ENCODE peak calls at places on chromosomes 7 and 10, in five cellular contexts. One of them, this sample, is unnamed.

GRCh38 chr10:113716109-113717010 is 35.1 kb upstream of the PLEKHS1 start:
- DNase-seq in CD8-positive, alpha-beta memory T cell: no peak
- DNase-seq in GM23248: no peak
- DNase-seq in esophagus squamous epithelium: no peak
- DNase-seq in tibial artery: no peak
- DNase-seq in this sample: no peak

GRCh38 chr7:24715171-24715570 is 42.1 kb downstream of the GSDME start:
- DNase-seq in CD8-positive, alpha-beta memory T cell: no peak
- DNase-seq in GM23248: no peak
- DNase-seq in tibial artery: no peak
- DNase-seq in esophagus squamous epithelium: no peak
- DNase-seq in this sample: no peak

GRCh38 chr7:76310102-76310957 is 7.9 kb downstream of the HSPB1 start:
- DNase-seq in esophagus squamous epithelium: no peak
- DNase-seq in GM23248: no peak
- DNase-seq in tibial artery: no peak
- DNase-seq in CD8-positive, alpha-beta memory T cell: no peak
- DNase-seq in this sample: no peak

GRCh38 chr10:33157108-33157507 is 177.4 kb downstream of the NRP1 start:
- DNase-seq in GM23248: peak; percentile 87
- DNase-seq in esophagus squamous epithelium: no peak
- DNase-seq in tibial artery: no peak
- DNase-seq in CD8-positive, alpha-beta memory T cell: no peak
- DNase-seq in this sample: no peak

GRCh38 chr10:69766161-69766910 is 35.4 kb upstream of the COL13A1 start:
- DNase-seq in tibial artery: no peak
- DNase-seq in esophagus squamous epithelium: no peak
- DNase-seq in CD8-positive, alpha-beta memory T cell: no peak
- DNase-seq in GM23248: peak; percentile 8
- DNase-seq in this sample: peak; percentile 65

GRCh38 chr7:44978511-44979366 is at the start of gene MYO1G:
- DNase-seq in tibial artery: no peak
- DNase-seq in CD8-positive, alpha-beta memory T cell: peak; percentile 91
- DNase-seq in GM23248: no peak
- DNase-seq in esophagus squamous epithelium: peak; percentile 36
- DNase-seq in this sample: peak; percentile 29

GRCh38 chr7:132133501-132133900 is 442.8 kb downstream of the PLXNA4 start:
- DNase-seq in GM23248: no peak
- DNase-seq in tibial artery: no peak
- DNase-seq in esophagus squamous epithelium: no peak
- DNase-seq in CD8-positive, alpha-beta memory T cell: no peak
- DNase-seq in this sample: no peak

GRCh38 chr7:149494738-149495368 is 2.8 kb downstream of the ZNF746 start:
- DNase-seq in CD8-positive, alpha-beta memory T cell: no peak
- DNase-seq in tibial artery: no peak
- DNase-seq in esophagus squamous epithelium: no peak
- DNase-seq in GM23248: peak; percentile 40
- DNase-seq in this sample: no peak

GRCh38 chr10:127398140-127398966 is 150.8 kb upstream of the NPS start:
- DNase-seq in CD8-positive, alpha-beta memory T cell: no peak
- DNase-seq in tibial artery: no peak
- DNase-seq in esophagus squamous epithelium: no peak
- DNase-seq in GM23248: peak; percentile 87
- DNase-seq in this sample: no peak

GRCh38 chr7:47610506-47611044 is 28.7 kb upstream of the TNS3 start:
- DNase-seq in tibial artery: no peak
- DNase-seq in esophagus squamous epithelium: no peak
- DNase-seq in CD8-positive, alpha-beta memory T cell: no peak
- DNase-seq in GM23248: peak; percentile 57
- DNase-seq in this sample: no peak

GRCh38 chr7:90188281-90188680 is 23.3 kb upstream of the STEAP2 start:
- DNase-seq in GM23248: no peak
- DNase-seq in tibial artery: no peak
- DNase-seq in CD8-positive, alpha-beta memory T cell: no peak
- DNase-seq in esophagus squamous epithelium: no peak
- DNase-seq in this sample: no peak

GRCh38 chr10:50279489-50279888 is 28.2 kb upstream of the ASAH2 start:
- DNase-seq in CD8-positive, alpha-beta memory T cell: no peak
- DNase-seq in GM23248: no peak
- DNase-seq in tibial artery: no peak
- DNase-seq in esophagus squamous epithelium: no peak
- DNase-seq in this sample: no peak

GRCh38 chr7:105940111-105940510 is 23.0 kb upstream of the CDHR3 start:
- DNase-seq in tibial artery: no peak
- DNase-seq in esophagus squamous epithelium: no peak
- DNase-seq in GM23248: no peak
- DNase-seq in CD8-positive, alpha-beta memory T cell: no peak
- DNase-seq in this sample: no peak

GRCh38 chr7:21169667-21170605 is 257.9 kb upstream of the SP4 start:
- DNase-seq in GM23248: no peak
- DNase-seq in esophagus squamous epithelium: no peak
- DNase-seq in CD8-positive, alpha-beta memory T cell: no peak
- DNase-seq in tibial artery: no peak
- DNase-seq in this sample: no peak

GRCh38 chr7:104643587-104644217 is 315.3 kb downstream of the LHFPL3 start:
- DNase-seq in esophagus squamous epithelium: no peak
- DNase-seq in GM23248: peak; percentile 47
- DNase-seq in tibial artery: no peak
- DNase-seq in CD8-positive, alpha-beta memory T cell: no peak
- DNase-seq in this sample: no peak

GRCh38 chr7:55120501-55121198 is 101.8 kb downstream of the EGFR start:
- DNase-seq in GM23248: peak; percentile 80
- DNase-seq in tibial artery: no peak
- DNase-seq in CD8-positive, alpha-beta memory T cell: no peak
- DNase-seq in esophagus squamous epithelium: no peak
- DNase-seq in this sample: no peak

GRCh38 chr10:37952051-37952815 is 24.2 kb downstream of the ZNF25 start:
- DNase-seq in esophagus squamous epithelium: no peak
- DNase-seq in GM23248: peak; percentile 15
- DNase-seq in tibial artery: no peak
- DNase-seq in CD8-positive, alpha-beta memory T cell: no peak
- DNase-seq in this sample: no peak

GRCh38 chr10:103776878-103777591 is 78.3 kb downstream of the SH3PXD2A start:
- DNase-seq in CD8-positive, alpha-beta memory T cell: no peak
- DNase-seq in tibial artery: peak; percentile 95
- DNase-seq in esophagus squamous epithelium: no peak
- DNase-seq in GM23248: no peak
- DNase-seq in this sample: peak; percentile 84

GRCh38 chr10:102208311-102209035 is 17.6 kb upstream of the ELOVL3 start:
- DNase-seq in tibial artery: no peak
- DNase-seq in esophagus squamous epithelium: no peak
- DNase-seq in GM23248: no peak
- DNase-seq in CD8-positive, alpha-beta memory T cell: no peak
- DNase-seq in this sample: no peak

GRCh38 chr7:137687556-137688280 is 159.1 kb downstream of the DGKI start:
- DNase-seq in CD8-positive, alpha-beta memory T cell: no peak
- DNase-seq in tibial artery: no peak
- DNase-seq in GM23248: peak; percentile 91
- DNase-seq in esophagus squamous epithelium: no peak
- DNase-seq in this sample: no peak

GRCh38 chr7:92527300-92528187 is 776 bp downstream of the PEX1 start:
- DNase-seq in esophagus squamous epithelium: no peak
- DNase-seq in GM23248: peak; percentile 83
- DNase-seq in tibial artery: no peak
- DNase-seq in CD8-positive, alpha-beta memory T cell: peak; percentile 43
- DNase-seq in this sample: no peak

GRCh38 chr7:155975490-155975889 is 163.2 kb upstream of the SHH start:
- DNase-seq in CD8-positive, alpha-beta memory T cell: no peak
- DNase-seq in esophagus squamous epithelium: no peak
- DNase-seq in GM23248: no peak
- DNase-seq in tibial artery: peak; percentile 39
- DNase-seq in this sample: no peak

GRCh38 chr10:43250625-43250924 is 16.3 kb downstream of the RASGEF1A start:
- DNase-seq in GM23248: no peak
- DNase-seq in CD8-positive, alpha-beta memory T cell: no peak
- DNase-seq in esophagus squamous epithelium: no peak
- DNase-seq in tibial artery: no peak
- DNase-seq in this sample: no peak

GRCh38 chr7:46583606-46584005 is 662.5 kb upstream of the IGFBP3 start:
- DNase-seq in esophagus squamous epithelium: no peak
- DNase-seq in tibial artery: no peak
- DNase-seq in CD8-positive, alpha-beta memory T cell: no peak
- DNase-seq in GM23248: peak; percentile 90
- DNase-seq in this sample: no peak

GRCh38 chr10:46541735-46542566 is 14.5 kb downstream of the GPRIN2 start:
- DNase-seq in GM23248: no peak
- DNase-seq in esophagus squamous epithelium: no peak
- DNase-seq in tibial artery: no peak
- DNase-seq in CD8-positive, alpha-beta memory T cell: no peak
- DNase-seq in this sample: peak; percentile 42

GRCh38 chr10:122285506-122286444 is 14.7 kb downstream of the BTBD16 start:
- DNase-seq in CD8-positive, alpha-beta memory T cell: no peak
- DNase-seq in tibial artery: no peak
- DNase-seq in GM23248: no peak
- DNase-seq in esophagus squamous epithelium: no peak
- DNase-seq in this sample: no peak

GRCh38 chr10:46539596-46540411 is 16.7 kb downstream of the GPRIN2 start:
- DNase-seq in esophagus squamous epithelium: no peak
- DNase-seq in CD8-positive, alpha-beta memory T cell: no peak
- DNase-seq in GM23248: peak; percentile 74
- DNase-seq in tibial artery: peak; percentile 54
- DNase-seq in this sample: peak; percentile 15

DNA sequence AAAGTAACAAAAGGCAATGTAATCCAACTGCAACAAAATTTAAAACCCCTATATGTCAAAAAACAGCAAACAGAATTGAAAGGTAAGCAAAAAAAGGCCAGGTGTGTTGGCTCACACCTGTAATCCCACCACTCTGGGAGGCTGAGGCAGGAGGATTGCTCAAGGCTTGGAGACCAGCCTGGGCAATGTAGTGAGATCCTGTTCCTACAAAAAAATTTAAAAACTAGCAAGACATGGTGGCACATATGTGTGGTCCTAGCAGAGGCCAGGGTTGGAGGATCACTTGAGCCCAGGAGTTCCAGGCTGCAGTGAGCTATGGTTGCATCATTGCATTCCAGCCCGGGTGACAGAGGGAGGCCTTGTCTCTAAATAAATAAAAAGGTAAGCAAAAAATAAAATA is 212.1 kb upstream of the KLF14 start:
- DNase-seq in esophagus squamous epithelium: no peak
- DNase-seq in GM23248: no peak
- DNase-seq in tibial artery: no peak
- DNase-seq in CD8-positive, alpha-beta memory T cell: no peak
- DNase-seq in this sample: no peak
- H3K36me3 ChIP-seq in esophagus squamous epithelium: peaks cover under 1% of the 10 kb centered on the region
- H3K36me3 ChIP-seq in GM23248: peaks cover 49% of the 10 kb centered on the region
- H3K36me3 ChIP-seq in tibial artery: peaks cover 2% of the 10 kb centered on the region
- H3K36me3 ChIP-seq in CD8-positive, alpha-beta memory T cell: peaks cover 3% of the 10 kb centered on the region
- H3K36me3 ChIP-seq in this sample: peaks cover 26% of the 10 kb centered on the region

GRCh38 chr10:86758231-86759072 is 2.0 kb downstream of the BMPR1A start:
- DNase-seq in esophagus squamous epithelium: no peak
- DNase-seq in CD8-positive, alpha-beta memory T cell: no peak
- DNase-seq in GM23248: peak; percentile 50
- DNase-seq in tibial artery: no peak
- DNase-seq in this sample: no peak

GRCh38 chr10:86755454-86755739 is 1.0 kb upstream of the BMPR1A start:
- DNase-seq in tibial artery: no peak
- DNase-seq in GM23248: no peak
- DNase-seq in esophagus squamous epithelium: no peak
- DNase-seq in CD8-positive, alpha-beta memory T cell: no peak
- DNase-seq in this sample: no peak

GRCh38 chr10:86756511-86757109 is at the start of gene BMPR1A:
- DNase-seq in tibial artery: peak; percentile 94
- DNase-seq in GM23248: no peak
- DNase-seq in esophagus squamous epithelium: peak; percentile 25
- DNase-seq in CD8-positive, alpha-beta memory T cell: no peak
- DNase-seq in this sample: no peak

GRCh38 chr10:86755740-86756510 is 494 bp upstream of the BMPR1A start:
- DNase-seq in tibial artery: peak; percentile 93
- DNase-seq in CD8-positive, alpha-beta memory T cell: peak; percentile 85
- DNase-seq in GM23248: peak; percentile 97
- DNase-seq in esophagus squamous epithelium: no peak
- DNase-seq in this sample: peak; percentile 91

DNA sequence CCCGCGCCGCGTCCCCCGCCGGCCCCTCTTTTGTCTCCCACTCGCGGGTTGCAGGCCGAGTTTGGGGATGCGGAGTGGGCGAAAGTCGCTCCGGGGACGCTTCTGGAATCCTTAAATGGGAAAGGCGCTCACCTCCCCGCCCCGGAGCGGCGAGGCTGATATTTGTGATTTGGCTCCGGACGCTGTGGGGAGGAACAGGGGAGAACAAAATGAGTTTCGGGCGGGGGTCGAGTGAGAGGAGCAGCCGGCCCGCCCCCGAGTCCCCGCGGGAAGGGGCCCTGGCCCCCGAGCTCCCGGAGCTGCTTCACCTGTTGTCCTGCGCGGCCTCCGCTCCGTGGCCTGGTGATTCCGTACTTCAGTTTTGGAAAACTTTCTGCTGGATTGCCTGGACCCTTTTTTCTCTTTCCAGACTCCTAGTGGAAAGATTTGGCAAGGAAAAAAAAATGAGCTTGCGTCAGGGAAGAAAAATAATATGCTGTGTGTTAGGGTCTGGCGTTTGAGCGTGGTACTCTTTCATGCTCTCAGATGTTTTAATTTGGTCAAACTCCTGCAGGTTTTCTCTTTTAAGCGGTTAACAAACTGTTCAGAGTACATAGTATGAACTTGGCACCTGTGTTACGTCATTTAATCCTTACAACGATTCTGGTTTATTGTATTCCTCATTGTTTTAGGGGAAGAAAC is 831 bp downstream of the BMPR1A start:
- DNase-seq in esophagus squamous epithelium: no peak
- DNase-seq in CD8-positive, alpha-beta memory T cell: peak; percentile 12
- DNase-seq in tibial artery: peak; percentile 78
- DNase-seq in GM23248: peak; percentile 82
- DNase-seq in this sample: peak; percentile 55
- H3K4me3 ChIP-seq in esophagus squamous epithelium: peak overlapping the region; percentile 98
- H3K4me3 ChIP-seq in CD8-positive, alpha-beta memory T cell: peak overlapping the region; percentile 53
- H3K4me3 ChIP-seq in tibial artery: peak overlapping the region; percentile 83
- H3K4me3 ChIP-seq in GM23248: peak overlapping the region; percentile 88
- H3K4me3 ChIP-seq in this sample: peak overlapping the region; percentile 83

DNA sequence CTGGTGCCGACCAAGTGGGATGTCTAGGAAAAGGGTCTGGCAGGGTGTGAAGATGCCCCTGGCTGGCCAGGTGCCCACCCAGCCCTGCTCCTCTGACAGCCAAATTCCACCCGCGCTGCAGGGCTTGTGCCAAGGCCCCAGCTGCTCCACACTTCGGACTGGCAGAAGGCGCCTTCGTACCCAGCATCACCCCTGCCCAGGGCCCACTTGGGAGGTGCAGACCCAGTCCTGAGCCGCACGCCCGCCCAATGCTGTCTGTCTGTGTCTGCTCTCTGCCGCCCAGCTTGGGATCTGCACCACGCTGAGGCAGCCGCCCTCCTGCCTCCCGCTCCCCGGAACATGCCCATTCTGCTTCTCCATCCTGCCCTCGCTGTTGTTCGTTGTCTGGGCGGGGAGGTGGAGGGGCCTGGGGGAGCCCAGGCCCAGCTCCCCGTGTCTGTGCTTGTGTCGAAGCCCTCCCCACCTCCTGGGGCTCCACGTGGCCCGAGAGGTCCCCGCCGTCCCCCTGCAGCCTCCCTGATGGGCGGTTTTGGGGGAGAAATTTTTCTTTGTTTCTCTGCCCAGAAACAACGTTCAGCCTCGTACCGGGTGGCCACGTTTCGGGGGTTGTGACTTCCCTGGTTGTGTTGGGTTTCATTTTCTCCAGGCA is 36.9 kb upstream of the PPIF start:
- DNase-seq in tibial artery: no peak
- DNase-seq in CD8-positive, alpha-beta memory T cell: no peak
- DNase-seq in esophagus squamous epithelium: no peak
- DNase-seq in GM23248: no peak
- DNase-seq in this sample: peak; percentile 57
- H3K36me3 ChIP-seq in tibial artery: peaks cover 98% of the 10 kb centered on the region
- H3K36me3 ChIP-seq in CD8-positive, alpha-beta memory T cell: peaks cover 6% of the 10 kb centered on the region
- H3K36me3 ChIP-seq in esophagus squamous epithelium: peaks cover 100% of the 10 kb centered on the region
- H3K36me3 ChIP-seq in GM23248: peaks cover 31% of the 10 kb centered on the region
- H3K36me3 ChIP-seq in this sample: peaks cover 99% of the 10 kb centered on the region

GRCh38 chr10:115727114-115727513 is 545.9 kb downstream of the GFRA1 start:
- DNase-seq in tibial artery: no peak
- DNase-seq in CD8-positive, alpha-beta memory T cell: no peak
- DNase-seq in GM23248: no peak
- DNase-seq in esophagus squamous epithelium: no peak
- DNase-seq in this sample: no peak
- H3K4me3 ChIP-seq in tibial artery: no peak overlapping the region
- H3K4me3 ChIP-seq in CD8-positive, alpha-beta memory T cell: no peak overlapping the region
- H3K4me3 ChIP-seq in GM23248: no peak overlapping the region
- H3K4me3 ChIP-seq in esophagus squamous epithelium: no peak overlapping the region
- H3K4me3 ChIP-seq in this sample: no peak overlapping the region

This sample was measured in heart left ventricle.